ENCODE peak calls at places on chromosomes 12 and 14, in nine cellular contexts. One of them, this sample, is unnamed.

GRCh38 chr12:130953783-130954543 is at the start of gene ADGRD1:
- DNase-seq in HCEC 1CT: no peak
- DNase-seq in Kasumi-1: peak
- DNase-seq in mesendoderm: peak
- DNase-seq in CD8-positive, alpha-beta T cell: no peak
- DNase-seq in ELR: no peak
- DNase-seq in spleen: no peak
- DNase-seq in nucleus accumbens: no peak
- DNase-seq in dorsolateral prefrontal cortex: no peak
- DNase-seq in this sample: no peak

GRCh38 chr12:113359133-113359938 is 949 bp downstream of the PLBD2 start:
- DNase-seq in dorsolateral prefrontal cortex: peak
- DNase-seq in HCEC 1CT: peak
- DNase-seq in nucleus accumbens: peak
- DNase-seq in spleen: no peak
- DNase-seq in Kasumi-1: no peak
- DNase-seq in ELR: peak
- DNase-seq in mesendoderm: no peak
- DNase-seq in CD8-positive, alpha-beta T cell: no peak
- DNase-seq in this sample: peak

GRCh38 chr12:108860443-108860842 is 3.1 kb upstream of the SSH1 start:
- DNase-seq in mesendoderm: no peak
- DNase-seq in nucleus accumbens: no peak
- DNase-seq in HCEC 1CT: no peak
- DNase-seq in ELR: no peak
- DNase-seq in spleen: peak
- DNase-seq in Kasumi-1: peak
- DNase-seq in dorsolateral prefrontal cortex: no peak
- DNase-seq in CD8-positive, alpha-beta T cell: no peak
- DNase-seq in this sample: no peak

GRCh38 chr12:43482311-43483085 is 69.5 kb downstream of the ADAMTS20 start:
- DNase-seq in Kasumi-1: peak
- DNase-seq in dorsolateral prefrontal cortex: no peak
- DNase-seq in spleen: no peak
- DNase-seq in CD8-positive, alpha-beta T cell: no peak
- DNase-seq in nucleus accumbens: no peak
- DNase-seq in mesendoderm: no peak
- DNase-seq in ELR: no peak
- DNase-seq in HCEC 1CT: no peak
- DNase-seq in this sample: no peak

GRCh38 chr14:82422186-82422585 is 888.5 kb upstream of the SEL1L start:
- DNase-seq in mesendoderm: no peak
- DNase-seq in nucleus accumbens: no peak
- DNase-seq in HCEC 1CT: no peak
- DNase-seq in Kasumi-1: no peak
- DNase-seq in dorsolateral prefrontal cortex: no peak
- DNase-seq in ELR: no peak
- DNase-seq in CD8-positive, alpha-beta T cell: no peak
- DNase-seq in spleen: no peak
- DNase-seq in this sample: no peak

GRCh38 chr12:38138225-38139221 is 178.1 kb upstream of the ALG10B start:
- DNase-seq in ELR: peak
- DNase-seq in HCEC 1CT: peak
- DNase-seq in dorsolateral prefrontal cortex: peak
- DNase-seq in spleen: peak
- DNase-seq in Kasumi-1: peak
- DNase-seq in nucleus accumbens: peak
- DNase-seq in mesendoderm: peak
- DNase-seq in CD8-positive, alpha-beta T cell: peak
- DNase-seq in this sample: peak

GRCh38 chr12:105595440-105595839 is 264.9 kb downstream of the C12orf75 start:
- DNase-seq in Kasumi-1: no peak
- DNase-seq in mesendoderm: no peak
- DNase-seq in CD8-positive, alpha-beta T cell: no peak
- DNase-seq in nucleus accumbens: no peak
- DNase-seq in spleen: no peak
- DNase-seq in HCEC 1CT: no peak
- DNase-seq in ELR: no peak
- DNase-seq in dorsolateral prefrontal cortex: no peak
- DNase-seq in this sample: no peak

GRCh38 chr12:101414533-101415119 is 7.1 kb upstream of the ARL1 start:
- DNase-seq in CD8-positive, alpha-beta T cell: no peak
- DNase-seq in ELR: peak
- DNase-seq in HCEC 1CT: peak
- DNase-seq in mesendoderm: peak
- DNase-seq in Kasumi-1: peak
- DNase-seq in nucleus accumbens: no peak
- DNase-seq in dorsolateral prefrontal cortex: peak
- DNase-seq in spleen: no peak
- DNase-seq in this sample: peak

GRCh38 chr14:93960108-93960475 is 16.3 kb downstream of the ASB2 start:
- DNase-seq in CD8-positive, alpha-beta T cell: no peak
- DNase-seq in mesendoderm: no peak
- DNase-seq in dorsolateral prefrontal cortex: no peak
- DNase-seq in spleen: no peak
- DNase-seq in Kasumi-1: no peak
- DNase-seq in nucleus accumbens: no peak
- DNase-seq in ELR: no peak
- DNase-seq in HCEC 1CT: no peak
- DNase-seq in this sample: no peak

GRCh38 chr14:76929927-76930326 is 98.6 kb downstream of the IRF2BPL start:
- DNase-seq in Kasumi-1: peak
- DNase-seq in mesendoderm: peak
- DNase-seq in dorsolateral prefrontal cortex: no peak
- DNase-seq in HCEC 1CT: no peak
- DNase-seq in spleen: no peak
- DNase-seq in ELR: no peak
- DNase-seq in nucleus accumbens: no peak
- DNase-seq in CD8-positive, alpha-beta T cell: peak
- DNase-seq in this sample: peak

GRCh38 chr14:80047761-80048160 is 163.5 kb downstream of the DIO2 start:
- DNase-seq in CD8-positive, alpha-beta T cell: no peak
- DNase-seq in spleen: no peak
- DNase-seq in dorsolateral prefrontal cortex: peak
- DNase-seq in nucleus accumbens: no peak
- DNase-seq in HCEC 1CT: no peak
- DNase-seq in mesendoderm: no peak
- DNase-seq in ELR: no peak
- DNase-seq in Kasumi-1: no peak
- DNase-seq in this sample: no peak

GRCh38 chr12:79552186-79552585 is 138.6 kb downstream of the PAWR start:
- DNase-seq in ELR: no peak
- DNase-seq in dorsolateral prefrontal cortex: no peak
- DNase-seq in CD8-positive, alpha-beta T cell: no peak
- DNase-seq in HCEC 1CT: no peak
- DNase-seq in Kasumi-1: no peak
- DNase-seq in spleen: no peak
- DNase-seq in mesendoderm: no peak
- DNase-seq in nucleus accumbens: no peak
- DNase-seq in this sample: no peak

GRCh38 chr12:131056626-131057025 is 102.9 kb downstream of the ADGRD1 start:
- DNase-seq in spleen: no peak
- DNase-seq in dorsolateral prefrontal cortex: no peak
- DNase-seq in ELR: no peak
- DNase-seq in CD8-positive, alpha-beta T cell: no peak
- DNase-seq in mesendoderm: no peak
- DNase-seq in Kasumi-1: no peak
- DNase-seq in nucleus accumbens: no peak
- DNase-seq in HCEC 1CT: no peak
- DNase-seq in this sample: no peak

GRCh38 chr12:106173442-106173841 is 34.7 kb upstream of the NUAK1 start:
- DNase-seq in Kasumi-1: no peak
- DNase-seq in mesendoderm: no peak
- DNase-seq in spleen: no peak
- DNase-seq in nucleus accumbens: no peak
- DNase-seq in HCEC 1CT: no peak
- DNase-seq in ELR: no peak
- DNase-seq in dorsolateral prefrontal cortex: no peak
- DNase-seq in CD8-positive, alpha-beta T cell: no peak
- DNase-seq in this sample: no peak